ENCODE peak calls at places on chromosomes 2 and 18, in six cellular contexts. Y, I, V, P, L and M are unnamed samples. For H3K9me3, the result is how much of the 10 kb centered on the place peaks cover.

GRCh38 chr18:41378628-41379027 is 576.4 kb upstream of the PIK3C3 start:
- DNase-seq in P (no peak), I (no peak), Y (peak), V (no peak), L (no peak), M (peak)

GRCh38 chr2:172465417-172466334 is 38.3 kb downstream of the ITGA6 start:
- DNase-seq in L (peak), P (peak), I (peak), Y (peak), V (peak), M (peak)

GRCh38 chr2:117523267-117523666 is 291.2 kb upstream of the DDX18 start:
- DNase-seq in P (no peak), I (no peak), V (no peak), Y (no peak), L (peak), M (peak)

GRCh38 chr2:232309592-232309991 is 69.0 kb upstream of the ALPP start:
- DNase-seq in V (no peak), P (no peak), L (no peak), I (peak), Y (no peak), M (no peak)

GRCh38 chr2:238920053-238920452 is 72.2 kb downstream of the TWIST2 start:
- DNase-seq in I (no peak), V (no peak), P (no peak), Y (no peak), L (no peak), M (no peak)

GRCh38 chr2:169415233-169415748 is 53.0 kb upstream of the LRP2 start:
- DNase-seq in V (no peak), I (no peak), Y (no peak), L (no peak), P (no peak), M (no peak)

GRCh38 chr2:101762451-101763171 is 65.1 kb downstream of the MAP4K4 start:
- DNase-seq in Y (no peak), P (no peak), I (no peak), V (no peak), L (no peak), M (no peak)

GRCh38 chr18:67301592-67301991 is 214.9 kb downstream of the DSEL start:
- DNase-seq in L (no peak), P (no peak), V (no peak), Y (peak), I (no peak), M (peak)

GRCh38 chr2:157784823-157785175 is 91.3 kb downstream of the ACVR1 start:
- DNase-seq in L (no peak), I (no peak), P (no peak), Y (no peak), V (no peak), M (no peak)

GRCh38 chr2:46963210-46963609 is 47.6 kb upstream of the MCFD2 start:
- DNase-seq in P (no peak), V (no peak), L (no peak), Y (no peak), I (no peak), M (no peak)

GRCh38 chr2:82234283-82234682 is 1929.7 kb upstream of the LRRTM1 start:
- DNase-seq in V (no peak), I (no peak), Y (no peak), L (no peak), P (no peak), M (no peak)
- H3K9me3 ChIP-seq in V (under half), I (under half), Y (under half), L (under half), P (under half), M (under half)

GRCh38 chr18:57715073-57715472 is 88.0 kb downstream of the ATP8B1 start:
- DNase-seq in L (no peak), I (no peak), Y (no peak), V (no peak), P (no peak), M (no peak)
- H3K9me3 ChIP-seq in L (under half), I (under half), Y (under half), V (under half), P (under half), M (under half)

GRCh38 chr18:14941792-14942191 is 193.8 kb downstream of the ANKRD30B start:
- DNase-seq in V (no peak), P (no peak), L (no peak), Y (no peak), I (no peak), M (no peak)

GRCh38 chr18:14943486-14943885 is 195.5 kb downstream of the ANKRD30B start:
- DNase-seq in I (no peak), V (no peak), P (no peak), Y (no peak), L (no peak), M (no peak)

GRCh38 chr18:14940738-14941137 is 192.8 kb downstream of the ANKRD30B start:
- DNase-seq in I (no peak), V (no peak), P (no peak), Y (no peak), L (no peak), M (no peak)

GRCh38 chr18:14941256-14941655 is 193.3 kb downstream of the ANKRD30B start:
- DNase-seq in L (peak), P (no peak), V (no peak), Y (no peak), I (no peak), M (no peak)

DNA sequence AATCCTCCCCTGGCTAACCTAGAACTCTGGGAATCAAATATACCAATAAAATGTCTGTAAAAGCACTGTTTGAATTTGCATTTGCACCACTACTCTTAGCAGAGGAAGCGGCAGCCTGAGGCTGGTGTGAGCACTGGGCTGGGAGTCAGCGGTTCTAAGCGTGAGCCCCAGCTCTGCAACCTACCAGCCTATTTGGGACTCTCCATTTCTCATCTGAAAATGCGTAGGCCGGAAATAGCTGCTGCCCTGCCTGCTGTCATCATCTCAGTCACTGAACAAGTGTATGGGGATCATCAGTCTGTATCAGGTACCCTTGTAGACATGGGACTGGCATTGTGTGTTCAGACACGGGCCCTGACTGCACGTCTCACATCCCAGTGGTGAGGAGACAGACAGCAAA is 194.3 kb downstream of the ANKRD30B start:
- DNase-seq in I (no peak), Y (no peak), L (no peak), V (no peak), P (no peak), M (no peak)
- H3K9me3 ChIP-seq in I (under half), Y (under half), L (under half), V (under half), P (under half), M (under half)

GRCh38 chr2:9857814-9858729 is 14.8 kb downstream of the TAF1B start:
- DNase-seq in Y (no peak), P (no peak), L (no peak), V (no peak), I (no peak), M (no peak)
- H3K9me3 ChIP-seq in Y (under half), P (under half), L (under half), V (under half), I (under half), M (under half)

GRCh38 chr2:109399061-109399460 is 214.7 kb downstream of the SEPTIN10 start:
- DNase-seq in P (no peak), Y (peak), V (no peak), L (no peak), I (no peak), M (no peak)
- H3K9me3 ChIP-seq in P (under half), Y (under half), V (under half), L (under half), I (under half), M (under half)

GRCh38 chr2:108399479-108399878 is 21.7 kb downstream of the SULT1C4 start:
- DNase-seq in L (no peak), P (no peak), V (no peak), I (no peak), Y (no peak), M (no peak)
- H3K9me3 ChIP-seq in L (under half), P (under half), V (under half), I (under half), Y (under half), M (under half)